ENCODE peak calls at places on chromosomes 2 and 18, in eight cellular contexts. I is spleen, U is uterus, Q is A549, D is ovary, S is K562, E is tibial nerve, W is breast epithelium. C is an unnamed sample.

GRCh38 chr2:112000399-112001135 is 54.5 kb upstream of the TMEM87B start:
- DNase-seq in U (no peak), I (no peak), D (no peak), Q (no peak), E (no peak), W (no peak), S (no peak), C (no peak)

GRCh38 chr2:202377308-202377736 is 1.2 kb downstream of the BMPR2 start:
- DNase-seq in E (peak), D (peak), W (peak), S (peak), I (peak), U (peak), Q (no peak), C (no peak)

GRCh38 chr2:236338495-236339184 is 74.4 kb upstream of the ASB18 start:
- DNase-seq in D (peak), E (no peak), S (no peak), I (no peak), Q (no peak), U (no peak), W (no peak), C (no peak)

GRCh38 chr18:8742382-8743361 is 37.3 kb downstream of the MTCL1 start:
- DNase-seq in D (no peak), I (no peak), Q (no peak), E (no peak), U (no peak), S (no peak), W (no peak), C (no peak)

GRCh38 chr2:157438907-157439791 is 4.7 kb downstream of the CYTIP start:
- DNase-seq in D (no peak), I (no peak), W (no peak), U (no peak), Q (no peak), S (no peak), E (no peak), C (no peak)

GRCh38 chr2:118913805-118914645 is 28.0 kb upstream of the MARCO start:
- DNase-seq in W (no peak), S (no peak), U (no peak), D (no peak), Q (peak), I (no peak), E (no peak), C (no peak)

GRCh38 chr2:893311-893710 is 57.3 kb upstream of the SNTG2 start:
- DNase-seq in I (no peak), W (no peak), Q (no peak), U (no peak), D (no peak), S (peak), E (no peak), C (no peak)

GRCh38 chr18:48345596-48345995 is 63.6 kb downstream of the ZBTB7C start:
- DNase-seq in Q (no peak), I (peak), D (no peak), S (no peak), W (no peak), E (no peak), U (no peak), C (no peak)

GRCh38 chr2:187934236-187934635 is 357.4 kb upstream of the GULP1 start:
- DNase-seq in I (no peak), E (no peak), Q (no peak), D (no peak), W (no peak), U (no peak), S (no peak), C (no peak)

GRCh38 chr2:62217980-62218379 is 22.1 kb downstream of the B3GNT2 start:
- DNase-seq in U (no peak), W (no peak), I (no peak), Q (no peak), E (no peak), S (no peak), D (no peak), C (no peak)

GRCh38 chr2:77397763-77398162 is 124.4 kb downstream of the LRRTM4 start:
- DNase-seq in Q (no peak), E (no peak), D (no peak), S (no peak), W (no peak), U (no peak), I (no peak), C (no peak)

GRCh38 chr2:101253013-101253712 is 477 bp downstream of the CNOT11 start:
- DNase-seq in S (no peak), D (peak), E (peak), U (peak), Q (no peak), I (peak), W (peak), C (peak)

GRCh38 chr2:68368657-68369339 is 3.7 kb downstream of the PLEK start:
- DNase-seq in W (no peak), D (no peak), Q (no peak), U (no peak), I (no peak), S (no peak), E (no peak), C (no peak)

GRCh38 chr2:189305291-189305943 is 125.9 kb upstream of the COL5A2 start:
- DNase-seq in D (no peak), W (no peak), E (no peak), Q (no peak), U (no peak), S (no peak), I (no peak), C (no peak)

GRCh38 chr2:201621293-201621999 is 21.9 kb downstream of the TMEM237 start:
- DNase-seq in W (no peak), Q (no peak), U (no peak), I (no peak), S (no peak), E (no peak), D (no peak), C (no peak)

GRCh38 chr2:204177977-204178522 is 241.5 kb downstream of the ICOS start:
- DNase-seq in U (peak), E (peak), I (peak), D (peak), S (peak), W (no peak), Q (no peak), C (no peak)

GRCh38 chr2:240500561-240501423 is 57.0 kb downstream of the ANKMY1 start:
- DNase-seq in Q (no peak), U (no peak), E (no peak), D (no peak), S (no peak), I (peak), W (no peak), C (no peak)

GRCh38 chr18:67486534-67486933 is 30.0 kb downstream of the DSEL start:
- DNase-seq in U (no peak), E (no peak), W (no peak), S (no peak), Q (no peak), I (no peak), D (no peak), C (no peak)

GRCh38 chr2:64404002-64404731 is 49.8 kb upstream of the LGALSL start:
- DNase-seq in W (peak), S (no peak), D (peak), I (peak), U (peak), E (peak), Q (no peak), C (peak)

GRCh38 chr2:38109732-38110181 is 33.8 kb upstream of the CYP1B1 start:
- DNase-seq in D (no peak), E (no peak), W (no peak), U (no peak), S (no peak), Q (peak), I (no peak), C (no peak)

GRCh38 chr2:23698733-23699391 is 228.1 kb downstream of the ATAD2B start:
- DNase-seq in S (no peak), D (no peak), Q (no peak), W (peak), U (no peak), I (no peak), E (no peak), C (no peak)

GRCh38 chr2:42931147-42931817 is 138.9 kb upstream of the HAAO start:
- DNase-seq in U (no peak), E (no peak), S (no peak), Q (no peak), D (no peak), W (no peak), I (no peak), C (no peak)

GRCh38 chr2:237774811-237775553 is 23.6 kb upstream of the RBM44 start:
- DNase-seq in U (peak), Q (peak), I (no peak), D (no peak), W (peak), S (peak), E (peak), C (no peak)

GRCh38 chr2:224263571-224264043 is 138.3 kb downstream of the FAM124B start:
- DNase-seq in Q (no peak), U (no peak), I (no peak), S (no peak), W (no peak), E (no peak), D (no peak), C (no peak)

GRCh38 chr18:22052405-22053105 is 116.8 kb upstream of the GATA6 start:
- DNase-seq in E (no peak), D (no peak), I (no peak), S (no peak), Q (no peak), W (no peak), U (no peak), C (no peak)

GRCh38 chr18:8948471-8949149 is 153.9 kb upstream of the NDUFV2 start:
- DNase-seq in S (no peak), I (no peak), W (no peak), Q (peak), E (no peak), D (no peak), U (no peak), C (no peak)

GRCh38 chr2:234544659-234545611 is 48.1 kb upstream of the ARL4C start:
- DNase-seq in I (peak), W (peak), S (peak), D (peak), U (peak), E (peak), Q (peak), C (no peak)

GRCh38 chr2:188601391-188601790 is 309.7 kb downstream of the GULP1 start:
- DNase-seq in E (no peak), D (no peak), I (no peak), U (no peak), W (no peak), Q (no peak), S (no peak), C (no peak)

GRCh38 chr2:41741951-41742563 is 305.8 kb upstream of the PKDCC start:
- DNase-seq in E (no peak), S (no peak), W (no peak), U (no peak), I (no peak), Q (no peak), D (no peak), C (no peak)

GRCh38 chr2:8413589-8414135 is 268.2 kb upstream of the ID2 start:
- DNase-seq in I (no peak), U (peak), Q (no peak), E (no peak), W (no peak), S (no peak), D (no peak), C (no peak)

GRCh38 chr2:158142568-158143332 is 41.1 kb downstream of the UPP2 start:
- DNase-seq in D (no peak), U (no peak), S (no peak), I (no peak), W (no peak), E (no peak), Q (no peak), C (no peak)

GRCh38 chr2:10212827-10213226 is 89.9 kb upstream of the HPCAL1 start:
- DNase-seq in E (no peak), Q (no peak), W (no peak), I (peak), U (no peak), S (no peak), D (no peak), C (no peak)

GRCh38 chr2:38765149-38765548 is 12.9 kb upstream of the GEMIN6 start:
- DNase-seq in U (no peak), E (no peak), I (no peak), Q (no peak), S (no peak), D (no peak), W (no peak), C (no peak)

GRCh38 chr2:179171371-179171770 is 93.3 kb downstream of the SESTD1 start:
- DNase-seq in U (no peak), W (no peak), D (no peak), I (no peak), E (no peak), S (no peak), Q (no peak), C (no peak)

GRCh38 chr2:207951734-207952480 is 73.4 kb downstream of the PLEKHM3 start:
- DNase-seq in I (no peak), Q (no peak), S (no peak), E (no peak), D (no peak), W (no peak), U (no peak), C (no peak)

GRCh38 chr18:37261988-37262387 is 303.6 kb downstream of the CELF4 start:
- DNase-seq in S (no peak), W (no peak), Q (no peak), I (peak), E (no peak), D (no peak), U (no peak), C (no peak)

GRCh38 chr2:113227290-113227689 is 51.4 kb downstream of the PAX8 start:
- DNase-seq in W (no peak), S (no peak), I (no peak), U (no peak), Q (no peak), D (no peak), E (no peak), C (no peak)

GRCh38 chr2:27027211-27027651 is 5.5 kb upstream of the TMEM214 start:
- DNase-seq in D (no peak), I (no peak), W (no peak), E (no peak), U (no peak), S (no peak), Q (no peak), C (no peak)
- H3K27ac ChIP-seq in D (no peak), I (no peak), W (no peak), E (no peak), U (no peak), S (no peak), Q (no peak), C (no peak)

GRCh38 chr2:127387655-127388422 is at the start of gene MAP3K2:
- DNase-seq in S (peak), U (peak), D (peak), W (peak), Q (peak), E (peak), I (peak), C (peak)
- TF ChIP-seq POLR2A in S (peak), U (peak), D (peak), W (peak), Q (peak), E (peak), I (peak), C (no peak)

GRCh38 chr2:141889788-141890187 is 241.0 kb downstream of the LRP1B start:
- DNase-seq in E (no peak), Q (no peak), I (no peak), S (no peak), U (no peak), W (no peak), D (no peak), C (no peak)
- H3K27ac ChIP-seq in E (no peak), Q (no peak), I (no peak), S (no peak), U (no peak), W (no peak), D (no peak), C (no peak)

GRCh38 chr2:98470851-98471255 is 26.2 kb downstream of the INPP4A start:
- DNase-seq in Q (no peak), U (no peak), S (no peak), E (no peak), I (no peak), W (no peak), D (no peak), C (no peak)

GRCh38 chr2:98471402-98472131 is 26.9 kb downstream of the INPP4A start:
- DNase-seq in D (no peak), I (no peak), S (no peak), W (no peak), E (no peak), U (no peak), Q (no peak), C (no peak)

GRCh38 chr2:98468621-98469236 is 24.1 kb downstream of the INPP4A start:
- DNase-seq in E (no peak), Q (no peak), I (peak), D (no peak), U (no peak), S (no peak), W (no peak), C (no peak)

GRCh38 chr2:98472132-98472650 is 27.5 kb downstream of the INPP4A start:
- DNase-seq in Q (no peak), I (peak), S (peak), D (no peak), E (no peak), U (no peak), W (no peak), C (no peak)

GRCh38 chr2:98469862-98470544 is 25.3 kb downstream of the INPP4A start:
- DNase-seq in W (no peak), E (no peak), Q (no peak), I (peak), S (no peak), D (no peak), U (no peak), C (no peak)
- TF ChIP-seq POLR2A in W (no peak), E (no peak), Q (no peak), I (no peak), S (no peak), D (no peak), U (no peak), C (no peak)

GRCh38 chr2:46306988-46307655 is 9.9 kb downstream of the EPAS1 start:
- DNase-seq in I (no peak), D (no peak), U (no peak), W (no peak), E (no peak), Q (no peak), S (no peak), C (no peak)
- H3K27ac ChIP-seq in I (no peak), D (no peak), U (peak), W (peak), E (peak), Q (peak), S (no peak), C (no peak)

GRCh38 chr2:231487197-231487596 is 22.9 kb upstream of the NCL start:
- DNase-seq in W (no peak), Q (no peak), D (no peak), E (no peak), I (no peak), S (no peak), U (no peak), C (no peak)

GRCh38 chr2:231479455-231479854 is 15.2 kb upstream of the NCL start:
- DNase-seq in S (no peak), E (no peak), W (no peak), U (no peak), I (no peak), D (no peak), Q (no peak), C (no peak)

GRCh38 chr2:231483398-231484329 is 19.4 kb upstream of the NCL start:
- DNase-seq in S (no peak), Q (no peak), I (peak), W (peak), E (no peak), U (no peak), D (peak), C (no peak)

GRCh38 chr2:231480781-231481180 is 16.5 kb upstream of the NCL start:
- DNase-seq in U (no peak), S (no peak), I (peak), W (no peak), D (no peak), E (no peak), Q (no peak), C (no peak)

GRCh38 chr2:231482806-231483391 is 18.6 kb upstream of the NCL start:
- DNase-seq in D (peak), E (peak), W (peak), Q (peak), U (peak), S (peak), I (peak), C (no peak)
- TF ChIP-seq POLR2A in D (no peak), E (no peak), W (no peak), Q (no peak), U (no peak), S (no peak), I (peak), C (no peak)

DNA sequence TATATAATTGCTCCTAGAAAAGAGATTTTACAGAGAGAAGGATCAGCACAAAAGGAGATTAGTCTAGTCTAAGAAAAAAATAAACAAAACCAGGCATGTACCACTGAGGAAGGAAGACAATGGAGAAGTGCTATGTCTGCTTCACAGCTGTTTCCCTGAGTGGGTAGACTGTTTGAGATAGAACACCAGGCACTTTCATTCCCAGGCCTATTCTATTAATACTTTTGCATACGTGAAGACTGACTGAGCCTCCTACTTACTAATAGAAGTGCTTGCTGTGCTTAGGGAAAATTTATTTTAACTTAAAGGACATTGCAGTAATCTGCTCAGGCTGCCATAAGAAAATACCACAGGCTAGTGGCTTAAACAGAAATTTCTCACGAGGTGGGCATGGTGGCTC is 33.2 kb downstream of the CMPK2 start:
- DNase-seq in W (no peak), U (no peak), E (no peak), S (no peak), D (no peak), Q (no peak), I (no peak), C (no peak)
- H3K27ac ChIP-seq in W (no peak), U (no peak), E (no peak), S (no peak), D (no peak), Q (no peak), I (no peak), C (no peak)